ENCODE peak calls at places on chromosomes 16 and 17, in seven cellular contexts. R is amniotic stem cell; S is activated naive CD4-positive, alpha-beta T cell treated with Interleukin-2 at 50 U/mL for 16 hours; M is mesothelial cell of epicardium; T is GM13977; D is T-cell; B is mesendoderm. H is an unnamed sample.

GRCh38 chr16:51392651-51393187 is 241.6 kb upstream of the SALL1 start:
- DNase-seq in D (no peak), M (no peak), R (peak), T (no peak), B (peak), S (no peak), H (peak)

GRCh38 chr17:79992657-79993389 is 42.8 kb downstream of the TBC1D16 start:
- DNase-seq in S (no peak), T (no peak), M (no peak), R (no peak), B (peak), D (no peak), H (no peak)

GRCh38 chr17:76276461-76277299 is 11.5 kb downstream of the UBALD2 start:
- DNase-seq in B (peak), T (no peak), M (no peak), D (no peak), R (no peak), S (no peak), H (no peak)

GRCh38 chr17:31857920-31858646 is 961 bp downstream of the COPRS start:
- DNase-seq in M (no peak), B (no peak), D (no peak), S (no peak), R (no peak), T (no peak), H (no peak)

GRCh38 chr17:37743875-37744632 is 805 bp downstream of the HNF1B start:
- DNase-seq in B (peak), T (peak), S (peak), R (no peak), D (no peak), M (no peak), H (peak)

GRCh38 chr16:54076006-54076504 is 210.5 kb downstream of the IRX3 start:
- DNase-seq in S (no peak), D (no peak), R (no peak), T (no peak), B (no peak), M (no peak), H (no peak)

GRCh38 chr17:2214047-2214717 is 89.4 kb downstream of the SMG6 start:
- DNase-seq in M (no peak), S (no peak), B (peak), D (no peak), R (peak), T (no peak), H (peak)

GRCh38 chr16:30561212-30561816 is 3.1 kb upstream of the ZNF764 start:
- DNase-seq in D (no peak), S (peak), B (no peak), R (no peak), T (no peak), M (no peak), H (peak)

GRCh38 chr16:69393898-69394849 is 8.4 kb upstream of the TERF2 start:
- DNase-seq in T (no peak), R (no peak), M (no peak), B (no peak), D (no peak), S (no peak), H (no peak)

GRCh38 chr17:143785-144281 is 6.5 kb downstream of the SCGB1C2 start:
- DNase-seq in D (peak), S (peak), B (peak), T (peak), R (peak), M (peak), H (peak)

GRCh38 chr17:22507823-22508222 is 815.5 kb downstream of the KCNJ18 start:
- DNase-seq in D (no peak), T (no peak), M (no peak), S (no peak), B (no peak), R (no peak), H (no peak)

GRCh38 chr17:39151680-39152058 is 232 bp upstream of the PLXDC1 start:
- DNase-seq in T (no peak), B (no peak), M (no peak), S (no peak), R (no peak), D (no peak), H (no peak)

GRCh38 chr16:67086829-67087228 is 22.9 kb upstream of the PHAF1 start:
- DNase-seq in M (no peak), T (no peak), S (no peak), D (no peak), B (no peak), R (no peak), H (no peak)

GRCh38 chr17:78838574-78839005 is 2.0 kb downstream of the USP36 start:
- DNase-seq in R (no peak), M (no peak), S (no peak), T (no peak), D (no peak), B (no peak), H (no peak)

GRCh38 chr17:20706752-20707372 is 127.3 kb downstream of the CDRT15L2 start:
- DNase-seq in T (no peak), S (no peak), D (no peak), R (no peak), B (no peak), M (no peak), H (no peak)

GRCh38 chr16:1181715-1182671 is 29.1 kb downstream of the CACNA1H start:
- DNase-seq in T (no peak), D (no peak), M (no peak), R (peak), B (no peak), S (no peak), H (peak)

GRCh38 chr17:20184191-20184590 is 175.0 kb downstream of the SPECC1 start:
- DNase-seq in D (no peak), R (no peak), S (no peak), M (no peak), T (no peak), B (peak), H (no peak)

GRCh38 chr17:34009946-34010345 is 245.1 kb upstream of the CCL2 start:
- DNase-seq in B (peak), M (no peak), R (no peak), D (no peak), T (no peak), S (no peak), H (no peak)

GRCh38 chr16:29310852-29311314 is 95.6 kb downstream of the NPIPB11 start:
- DNase-seq in M (no peak), B (no peak), R (no peak), S (no peak), D (no peak), T (no peak), H (no peak)

GRCh38 chr17:1766382-1767135 is 4.7 kb downstream of the SERPINF1 start:
- DNase-seq in D (no peak), R (no peak), S (no peak), T (no peak), B (no peak), M (no peak), H (no peak)

GRCh38 chr16:81838794-81839193 is 59.7 kb downstream of the PLCG2 start:
- DNase-seq in T (peak), R (no peak), M (no peak), D (no peak), B (no peak), S (no peak), H (no peak)

GRCh38 chr17:42337442-42337841 is 49.1 kb downstream of the STAT5A start:
- DNase-seq in S (peak), B (no peak), T (peak), M (no peak), R (no peak), D (peak), H (no peak)

GRCh38 chr16:77207029-77207428 is 7.8 kb downstream of the SYCE1L start:
- DNase-seq in D (no peak), T (no peak), S (no peak), M (no peak), B (no peak), R (no peak), H (no peak)

GRCh38 chr17:76153640-76154039 is 12.6 kb upstream of the FOXJ1 start:
- DNase-seq in S (no peak), R (no peak), D (no peak), M (no peak), T (no peak), B (peak), H (peak)

GRCh38 chr17:48160177-48160967 is 52.8 kb downstream of the SNX11 start:
- DNase-seq in S (no peak), D (no peak), R (no peak), M (no peak), B (peak), T (no peak), H (no peak)

GRCh38 chr17:38606646-38607611 is 1.2 kb upstream of the SRCIN1 start:
- DNase-seq in B (peak), R (no peak), M (no peak), T (no peak), S (no peak), D (no peak), H (no peak)

GRCh38 chr17:7192271-7192937 is 13.2 kb upstream of the ASGR1 start:
- DNase-seq in M (no peak), R (no peak), D (no peak), T (no peak), S (no peak), B (no peak), H (no peak)

GRCh38 chr17:21474815-21475214 is 98.7 kb downstream of the KCNJ12 start:
- DNase-seq in B (no peak), S (no peak), T (no peak), D (no peak), M (no peak), R (no peak), H (no peak)

GRCh38 chr17:44780161-44780560 is 21.4 kb downstream of the ADAM11 start:
- DNase-seq in B (no peak), D (no peak), M (no peak), R (no peak), S (no peak), T (no peak), H (no peak)

GRCh38 chr17:48542114-48542955 is 2.6 kb downstream of the HOXB2 start:
- DNase-seq in D (no peak), M (no peak), R (no peak), B (no peak), T (no peak), S (peak), H (peak)

GRCh38 chr17:76027159-76027839 is at the start of gene EVPL:
- DNase-seq in M (no peak), B (no peak), S (no peak), R (no peak), T (no peak), D (no peak), H (no peak)

GRCh38 chr16:66391726-66392670 is 25.5 kb downstream of the CDH5 start:
- DNase-seq in T (no peak), S (no peak), R (no peak), D (no peak), M (no peak), B (no peak), H (no peak)

GRCh38 chr17:37824534-37825485 is 80.0 kb upstream of the HNF1B start:
- DNase-seq in R (peak), B (peak), M (no peak), S (no peak), T (no peak), D (no peak), H (no peak)

GRCh38 chr17:36544049-36544319 is 735 bp upstream of the GGNBP2 start:
- DNase-seq in T (peak), B (peak), D (no peak), R (no peak), S (peak), M (no peak), H (peak)

GRCh38 chr17:8994319-8994718 is 27.0 kb upstream of the NTN1 start:
- DNase-seq in B (peak), S (peak), M (peak), R (peak), D (no peak), T (peak), H (peak)

GRCh38 chr16:49463529-49463928 is 89.9 kb downstream of the C16orf78 start:
- DNase-seq in B (no peak), M (no peak), R (no peak), S (peak), D (peak), T (peak), H (peak)

GRCh38 chr16:57741660-57742191 is 6.2 kb downstream of the KATNB1 start:
- DNase-seq in R (no peak), S (no peak), B (no peak), D (no peak), M (no peak), T (no peak), H (no peak)

GRCh38 chr17:82962163-82962720 is 117.2 kb upstream of the METRNL start:
- DNase-seq in R (no peak), T (no peak), M (no peak), B (no peak), S (no peak), D (no peak), H (no peak)

GRCh38 chr17:60471451-60471850 is 49.2 kb downstream of the CHCT1 start:
- DNase-seq in S (no peak), R (no peak), B (no peak), M (no peak), T (no peak), D (no peak), H (no peak)